ENCODE peak calls at places on chromosomes 3 and 15, in ten cellular contexts. C is GM04504; M is nucleus accumbens; T is AG10803; W is GM20000; O is stimulated activated CD8-positive, alpha-beta memory T cell treated with anti-CD3 and anti-CD28 coated beads, Interleukin-15, amount 100 ng/mL, for 4 hours; X is body of pancreas; P is NCI-H345; Z is Caki2; N is NCI-H1092. G is an unnamed sample.

GRCh38 chr3:135803291-135803690 is 162.2 kb upstream of the PPP2R3A start:
- DNase-seq in M (no peak), C (no peak), O (no peak), Z (no peak), N (no peak), W (no peak), T (no peak), P (no peak), X (no peak), G (no peak)

GRCh38 chr3:46484388-46484787 is 13.4 kb upstream of the RTP3 start:
- DNase-seq in O (no peak), P (no peak), M (no peak), C (no peak), T (no peak), W (no peak), N (no peak), X (no peak), Z (no peak), G (no peak)

GRCh38 chr3:138829097-138829496 is 5.6 kb downstream of the PIK3CB start:
- DNase-seq in X (no peak), M (no peak), P (no peak), Z (no peak), O (no peak), W (no peak), N (no peak), T (no peak), C (no peak), G (no peak)

GRCh38 chr15:36358094-36358961 is 221.1 kb upstream of the CDIN1 start:
- DNase-seq in N (no peak), P (no peak), Z (peak; percentile 47), T (peak; percentile 83), O (no peak), M (no peak), X (no peak), C (peak; percentile 70), W (no peak), G (no peak)

GRCh38 chr15:68599560-68600071 is 20.8 kb downstream of the CORO2B start:
- DNase-seq in P (no peak), W (no peak), Z (no peak), M (no peak), O (no peak), C (peak; percentile 52), T (peak; percentile 78), X (no peak), N (no peak), G (no peak)

GRCh38 chr3:141680620-141681389 is 57.3 kb upstream of the RNF7 start:
- DNase-seq in O (no peak), X (peak; percentile 67), C (no peak), M (no peak), Z (peak; percentile 34), P (peak; percentile 17), T (peak; percentile 57), N (peak; percentile 87), W (no peak), G (no peak)

GRCh38 chr3:140403559-140403958 is 274.3 kb upstream of the TRIM42 start:
- DNase-seq in T (no peak), W (no peak), N (peak; percentile 9), O (no peak), X (no peak), P (peak; percentile 71), M (no peak), C (no peak), Z (no peak), G (no peak)

GRCh38 chr15:52394020-52394608 is 98.5 kb upstream of the MYO5C start:
- DNase-seq in O (no peak), X (no peak), W (no peak), P (no peak), N (no peak), C (no peak), T (no peak), Z (no peak), M (no peak), G (no peak)

GRCh38 chr3:161474139-161474538 is 22.5 kb upstream of the OTOL1 start:
- DNase-seq in P (no peak), T (no peak), N (no peak), X (no peak), Z (no peak), O (no peak), M (no peak), C (no peak), W (no peak), G (no peak)

GRCh38 chr15:70438776-70439175 is 324.6 kb downstream of the UACA start:
- DNase-seq in P (no peak), T (no peak), Z (no peak), M (no peak), O (no peak), X (no peak), N (no peak), C (no peak), W (no peak), G (no peak)

GRCh38 chr15:63369296-63369695 is 12.3 kb downstream of the CA12 start:
- DNase-seq in T (no peak), O (no peak), P (no peak), N (no peak), M (no peak), W (no peak), X (no peak), C (no peak), Z (no peak), G (no peak)

GRCh38 chr15:57919754-57920153 is 145.8 kb downstream of the ALDH1A2 start:
- DNase-seq in T (no peak), C (no peak), N (no peak), X (no peak), O (no peak), P (no peak), Z (no peak), M (no peak), W (no peak), G (no peak)

GRCh38 chr3:126937533-126938432 is 45.1 kb upstream of the PLXNA1 start:
- DNase-seq in W (no peak), Z (peak; percentile 23), M (no peak), T (no peak), C (no peak), O (no peak), P (peak; percentile 21), X (no peak), N (peak; percentile 40), G (peak; percentile 58)